ENCODE peak calls at places on chromosomes 4 and X, in six cellular contexts. L is transverse colon; Y is HCT116; W is OCI-LY7; P is right atrium auricular region; C is CD8-positive, alpha-beta T cell. R is an unnamed sample. For H3K36me3 and H3K4me1, the result is how much of the 10 kb centered on the place peaks cover.

GRCh38 chrX:24498181-24498580 is 33.1 kb downstream of the PDK3 start:
- DNase-seq in Y (no peak), C (peak), L (peak), P (no peak), W (no peak), R (peak)

GRCh38 chr4:119179011-119179410 is 33.5 kb upstream of the USP53 start:
- DNase-seq in C (no peak), L (no peak), W (no peak), Y (no peak), P (no peak), R (no peak)

GRCh38 chrX:26649534-26649933 is 433.6 kb downstream of the MAGEB5 start:
- DNase-seq in W (peak), P (no peak), Y (peak), C (no peak), L (no peak), R (no peak)

GRCh38 chr4:70945452-70946055 is 43.4 kb downstream of the MOB1B start:
- DNase-seq in W (no peak), P (no peak), L (no peak), C (no peak), Y (no peak), R (no peak)

GRCh38 chr4:19776929-19777328 is 474.8 kb upstream of the SLIT2 start:
- DNase-seq in P (no peak), C (no peak), L (no peak), Y (no peak), W (no peak), R (no peak)

GRCh38 chrX:39805825-39806224 is 291.9 kb downstream of the BCOR start:
- DNase-seq in C (no peak), Y (no peak), P (no peak), W (no peak), L (no peak), R (no peak)

GRCh38 chr4:184812651-184813181 is 13.1 kb downstream of the ACSL1 start:
- DNase-seq in C (no peak), Y (no peak), L (no peak), P (no peak), W (no peak), R (no peak)

GRCh38 chr4:17447675-17448298 is 64.1 kb downstream of the QDPR start:
- DNase-seq in Y (peak), L (peak), C (peak), P (no peak), W (peak), R (peak)

GRCh38 chr4:82975792-82976191 is 34.8 kb downstream of the LIN54 start:
- DNase-seq in P (no peak), W (no peak), C (no peak), L (no peak), Y (no peak), R (no peak)

GRCh38 chr4:118351851-118352827 is 664 bp downstream of the PRSS12 start:
- DNase-seq in W (no peak), C (no peak), Y (peak), L (peak), P (no peak), R (peak)

GRCh38 chr4:175412744-175413143 is 399.3 kb downstream of the GPM6A start:
- DNase-seq in Y (no peak), P (no peak), L (no peak), W (no peak), C (no peak), R (no peak)

GRCh38 chr4:41297832-41298231 is 41.1 kb downstream of the UCHL1 start:
- DNase-seq in W (no peak), C (no peak), L (no peak), P (no peak), Y (no peak), R (no peak)

GRCh38 chr4:54998991-54999390 is 126.4 kb downstream of the KDR start:
- DNase-seq in Y (no peak), P (no peak), W (no peak), L (no peak), C (no peak), R (no peak)

GRCh38 chrX:1629244-1629643 is 14.4 kb downstream of the ASMT start:
- DNase-seq in C (no peak), W (no peak), L (no peak), P (no peak), Y (no peak), R (no peak)

GRCh38 chrX:110146521-110146920 is 143.6 kb downstream of the TMEM164 start:
- DNase-seq in L (peak), W (peak), Y (peak), P (no peak), C (no peak), R (peak)

GRCh38 chr4:37662861-37663390 is 23.2 kb downstream of the RELL1 start:
- DNase-seq in P (no peak), L (no peak), C (no peak), Y (no peak), W (no peak), R (no peak)

GRCh38 chr4:145852256-145852839 is 86.3 kb downstream of the ZNF827 start:
- DNase-seq in W (no peak), Y (no peak), P (no peak), C (no peak), L (no peak), R (no peak)
- H3K36me3 ChIP-seq in W (under half), Y (under half), P (under half), C (under half), L (under half), R (under half)

GRCh38 chr4:80307774-80308465 is 27.6 kb upstream of the CFAP299 start:
- DNase-seq in L (no peak), W (no peak), C (no peak), P (no peak), Y (no peak), R (no peak)

GRCh38 chr4:80307183-80307735 is 28.3 kb upstream of the CFAP299 start:
- DNase-seq in W (no peak), L (no peak), C (no peak), Y (no peak), P (no peak), R (no peak)

GRCh38 chr4:80306255-80306654 is 29.3 kb upstream of the CFAP299 start:
- DNase-seq in Y (no peak), C (no peak), P (no peak), W (no peak), L (no peak), R (no peak)

GRCh38 chr4:80302616-80303223 is 32.8 kb upstream of the CFAP299 start:
- DNase-seq in W (no peak), L (no peak), Y (no peak), P (no peak), C (no peak), R (no peak)

GRCh38 chr4:80305466-80305865 is 30.1 kb upstream of the CFAP299 start:
- DNase-seq in W (no peak), C (no peak), P (no peak), Y (no peak), L (no peak), R (no peak)
- H3K4me1 ChIP-seq in W (under half), C (under half), P (under half), Y (under half), L (under half), R (under half)

GRCh38 chr4:165662341-165662740 is 210.7 kb upstream of the TLL1 start:
- DNase-seq in W (no peak), C (no peak), L (no peak), Y (no peak), P (no peak), R (no peak)
- H3K4me3 ChIP-seq in W (no peak), C (no peak), L (no peak), Y (no peak), P (no peak), R (no peak)

GRCh38 chr4:7336067-7336569 is 98.6 kb downstream of the PSAPL1 start:
- DNase-seq in L (no peak), Y (no peak), W (no peak), P (no peak), C (no peak), R (no peak)
- H3K36me3 ChIP-seq in L (under half), Y (under half), W (under half), P (under half), C (under half), R (under half)

DNA sequence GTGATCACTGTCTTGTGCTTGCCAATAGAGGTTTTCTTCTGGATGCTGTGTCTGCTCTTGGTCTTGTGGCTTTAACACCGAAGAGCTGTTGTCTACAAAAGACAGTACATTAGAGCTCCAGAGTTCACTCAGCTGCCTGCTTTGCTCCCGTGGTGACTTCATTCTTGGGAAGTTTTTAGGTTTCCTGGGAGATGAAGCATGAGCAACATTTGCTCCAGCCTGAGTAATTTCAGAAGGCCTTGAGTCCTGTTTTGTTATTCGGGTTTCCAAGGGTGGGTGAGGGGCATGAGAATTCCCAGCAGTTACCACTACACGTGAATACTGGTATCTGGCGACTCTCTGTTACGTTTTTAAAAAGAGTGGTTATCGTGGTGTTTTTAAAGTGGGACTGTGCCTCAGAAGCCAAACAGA is 189.2 kb downstream of the SHROOM3 start:
- DNase-seq in P (peak), L (no peak), C (no peak), W (no peak), Y (no peak), R (no peak)
- H3K4me1 ChIP-seq in P (under half), L (under half), C (under half), W (under half), Y (under half), R (under half)

GRCh38 chr4:2962099-2962455 is 1.1 kb downstream of the NOP14 start:
- DNase-seq in C (no peak), W (peak), P (no peak), Y (no peak), L (no peak), R (no peak)

GRCh38 chr4:2965262-2965661 is 1.9 kb downstream of the GRK4 start:
- DNase-seq in Y (no peak), C (no peak), W (no peak), L (no peak), P (no peak), R (no peak)

GRCh38 chr4:2962614-2963184 is 507 bp downstream of the NOP14 start:
- DNase-seq in W (peak), Y (peak), L (peak), P (no peak), C (no peak), R (peak)

GRCh38 chr4:2963185-2964076 is at the start of the genes GRK4 and NOP14:
- DNase-seq in P (peak), Y (peak), L (peak), W (peak), C (peak), R (peak)

GRCh38 chr4:2964077-2964471 is 703 bp downstream of the GRK4 start:
- DNase-seq in L (no peak), P (no peak), W (no peak), C (no peak), Y (no peak), R (no peak)
- H3K4me3 ChIP-seq in L (peak), P (peak), W (peak), C (peak), Y (peak), R (peak)

GRCh38 chrX:124651031-124651430 is 304.7 kb downstream of the SH2D1A start:
- DNase-seq in Y (no peak), C (no peak), W (no peak), L (no peak), P (no peak), R (no peak)
- H3K36me3 ChIP-seq in Y (under half), C (under half), W (under half), L (under half), P (under half), R (under half)

DNA sequence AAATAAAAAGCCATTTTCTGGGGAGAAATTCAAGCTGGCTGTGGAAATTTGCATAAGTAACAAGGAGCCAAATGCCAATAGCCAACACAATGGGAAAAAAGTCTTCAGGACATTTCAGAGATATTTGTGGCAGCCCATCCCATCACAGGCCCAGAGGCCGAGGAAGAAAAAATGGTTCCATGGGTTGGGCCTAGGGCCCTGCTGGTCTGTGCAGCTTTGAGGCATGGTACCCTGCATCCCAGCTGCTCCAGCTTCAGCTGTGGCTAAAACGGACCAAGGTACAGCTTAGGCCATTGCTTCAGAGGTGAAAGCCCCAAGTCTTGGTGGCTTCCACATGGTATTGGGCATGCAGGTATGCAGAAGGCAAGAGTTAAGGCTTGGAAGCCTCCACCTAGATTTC is 14.2 kb upstream of the IL9R start:
- DNase-seq in L (no peak), P (no peak), C (no peak), Y (no peak), W (no peak), R (no peak)
- H3K4me1 ChIP-seq in L (under half), P (under half), C (under half), Y (under half), W (under half), R (under half)

GRCh38 chrX:123962794-123963373 is 1.4 kb downstream of the STAG2 start:
- DNase-seq in Y (peak), W (peak), P (peak), C (peak), L (peak), R (peak)
- H3K4me3 ChIP-seq in Y (peak), W (peak), P (peak), C (peak), L (peak), R (peak)

R was measured in Caco-2.